ENCODE peak calls at places on chromosomes 13 and 19, in six cellular contexts. I is body of pancreas, M is neural progenitor cell, L is pancreas, U is left ventricle myocardium inferior, K is breast epithelium. C is an unnamed sample. For H3K4me1, the result is how much of the 10 kb centered on the place peaks cover.

GRCh38 chr19:46624958-46625661 is at the start of gene PTGIR:
- DNase-seq in U (peak), M (no peak), L (no peak), I (peak), K (no peak), C (no peak)

GRCh38 chr19:48539503-48540096 is 12.4 kb upstream of the SULT2B1 start:
- DNase-seq in M (no peak), U (no peak), I (peak), K (no peak), L (no peak), C (peak)

GRCh38 chr19:5108123-5108613 is 139.3 kb downstream of the KDM4B start:
- DNase-seq in K (no peak), M (no peak), U (no peak), L (no peak), I (no peak), C (no peak)

GRCh38 chr19:46392252-46392801 is 21.0 kb downstream of the CCDC8 start:
- DNase-seq in M (no peak), K (no peak), I (no peak), U (no peak), L (no peak), C (no peak)

GRCh38 chr19:15213715-15214381 is 13.1 kb upstream of the NOTCH3 start:
- DNase-seq in I (peak), M (no peak), K (no peak), L (peak), U (peak), C (no peak)

GRCh38 chr13:91046715-91047327 is 300.7 kb upstream of the MIR17HG start:
- DNase-seq in I (no peak), U (no peak), L (no peak), M (peak), K (no peak), C (no peak)

GRCh38 chr19:30861896-30862295 is 487.3 kb downstream of the TSHZ3 start:
- DNase-seq in M (no peak), I (no peak), L (no peak), U (no peak), K (no peak), C (no peak)

GRCh38 chr13:20867408-20867807 is 35.1 kb downstream of the XPO4 start:
- DNase-seq in I (no peak), K (no peak), M (no peak), U (no peak), L (no peak), C (no peak)

GRCh38 chr13:111623170-111623569 is 302.7 kb downstream of the TEX29 start:
- DNase-seq in I (no peak), L (no peak), U (no peak), M (no peak), K (no peak), C (no peak)

GRCh38 chr19:40510526-40511115 is 43.8 kb downstream of the SPTBN4 start:
- DNase-seq in M (no peak), K (no peak), I (no peak), U (no peak), L (no peak), C (no peak)

GRCh38 chr13:97246596-97246995 is 24.5 kb downstream of the MBNL2 start:
- DNase-seq in I (no peak), U (no peak), M (no peak), L (no peak), K (no peak), C (no peak)

GRCh38 chr19:3671680-3672574 is 28.3 kb downstream of the PIP5K1C start:
- DNase-seq in I (no peak), M (no peak), K (no peak), L (no peak), U (no peak), C (no peak)

GRCh38 chr13:97347255-97347653 is 86.7 kb upstream of the RAP2A start:
- DNase-seq in M (no peak), I (no peak), U (no peak), L (no peak), K (no peak), C (no peak)

GRCh38 chr13:31431722-31432137 is 232.0 kb downstream of the B3GLCT start:
- DNase-seq in U (peak), L (peak), I (peak), M (peak), K (no peak), C (peak)

GRCh38 chr19:35178701-35179100 is 24.2 kb downstream of the FXYD5 start:
- DNase-seq in L (no peak), K (no peak), M (no peak), U (no peak), I (no peak), C (no peak)

GRCh38 chr19:27657271-27658051 is 1555.5 kb downstream of the UQCRFS1 start:
- DNase-seq in L (no peak), K (no peak), I (no peak), U (no peak), M (no peak), C (no peak)

GRCh38 chr13:74929436-74929835 is 552.5 kb downstream of the TBC1D4 start:
- DNase-seq in M (no peak), I (no peak), K (no peak), U (no peak), L (no peak), C (no peak)

GRCh38 chr13:46134961-46135522 is 30.2 kb upstream of the CPB2 start:
- DNase-seq in U (no peak), M (peak), K (no peak), L (peak), I (peak), C (peak)

GRCh38 chr13:93861818-93862217 is 617.7 kb downstream of the DCT start:
- DNase-seq in M (no peak), K (no peak), I (no peak), L (no peak), U (no peak), C (no peak)

GRCh38 chr13:96898212-96898611 is 96.1 kb downstream of the OXGR1 start:
- DNase-seq in U (no peak), L (no peak), M (no peak), I (no peak), K (no peak), C (peak)

GRCh38 chr19:3606690-3607289 is at the start of gene TBXA2R:
- DNase-seq in I (peak), K (no peak), L (peak), M (peak), U (peak), C (no peak)

GRCh38 chr13:33615436-33615835 is 202.5 kb upstream of the RFC3 start:
- DNase-seq in L (no peak), U (no peak), K (no peak), M (no peak), I (no peak), C (no peak)

GRCh38 chr13:48436661-48437242 is 23.8 kb upstream of the LPAR6 start:
- DNase-seq in U (no peak), K (no peak), I (no peak), M (no peak), L (no peak), C (no peak)

GRCh38 chr19:38251564-38252051 is 4.6 kb downstream of the PPP1R14A start:
- DNase-seq in I (peak), K (no peak), L (no peak), M (no peak), U (peak), C (peak)

GRCh38 chr19:17470204-17470841 is at the start of gene SLC27A1:
- DNase-seq in M (peak), K (peak), L (peak), I (peak), U (peak), C (peak)

GRCh38 chr19:17468302-17469091 is 1.8 kb upstream of the SLC27A1 start:
- DNase-seq in L (peak), U (peak), I (peak), M (peak), K (peak), C (no peak)

GRCh38 chr19:17469092-17469370 is 1.3 kb upstream of the SLC27A1 start:
- DNase-seq in U (no peak), K (no peak), L (no peak), I (no peak), M (no peak), C (no peak)

GRCh38 chr19:17467471-17468301 is 2.6 kb upstream of the SLC27A1 start:
- DNase-seq in M (no peak), I (no peak), L (no peak), K (no peak), U (no peak), C (no peak)

DNA sequence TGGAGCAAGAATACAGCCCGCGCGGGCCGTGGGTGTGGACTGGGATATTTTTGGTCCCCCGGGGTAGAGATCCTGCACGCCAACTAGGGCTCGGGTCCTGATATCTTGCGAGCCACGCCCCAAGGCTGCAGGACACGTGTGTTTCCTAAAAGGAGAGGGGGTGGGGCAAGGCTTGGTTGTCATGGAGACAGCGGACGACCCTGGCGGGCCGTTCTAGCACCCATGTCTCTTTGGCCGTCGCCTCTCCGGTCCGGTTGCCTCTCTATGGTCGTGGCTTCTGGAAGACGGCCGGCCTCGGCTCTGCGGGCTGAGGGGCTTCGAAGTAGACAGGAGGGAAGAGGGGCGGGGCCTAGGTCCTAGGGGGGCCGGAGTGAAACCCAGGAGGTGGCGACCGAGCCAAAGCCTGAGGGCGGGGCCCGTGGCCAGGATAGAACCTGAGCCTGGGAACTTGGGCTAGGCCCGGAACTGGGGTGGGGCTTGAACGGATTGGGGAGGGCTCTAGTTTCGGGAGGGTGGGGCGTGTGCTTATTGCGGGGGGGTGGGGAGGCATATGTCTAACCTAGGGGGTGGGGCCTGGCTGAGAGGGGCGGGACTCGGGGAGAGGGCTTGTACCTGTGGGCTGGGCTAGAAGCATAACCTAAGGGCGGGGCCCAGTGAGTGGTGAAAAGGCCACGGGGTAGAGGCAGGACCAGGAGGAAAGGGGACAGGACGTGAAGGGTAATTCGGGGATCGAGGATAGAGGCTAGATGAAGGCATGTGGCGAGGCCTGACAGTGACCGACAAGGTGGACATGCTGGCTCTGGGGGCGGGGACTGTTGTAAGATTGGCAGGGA is 737 bp upstream of the SLC27A1 start:
- DNase-seq in K (peak), U (peak), I (peak), M (peak), L (peak), C (peak)
- H3K4me1 ChIP-seq in K (under half), U (half or more), I (under half), M (under half), L (under half), C (under half)

DNA sequence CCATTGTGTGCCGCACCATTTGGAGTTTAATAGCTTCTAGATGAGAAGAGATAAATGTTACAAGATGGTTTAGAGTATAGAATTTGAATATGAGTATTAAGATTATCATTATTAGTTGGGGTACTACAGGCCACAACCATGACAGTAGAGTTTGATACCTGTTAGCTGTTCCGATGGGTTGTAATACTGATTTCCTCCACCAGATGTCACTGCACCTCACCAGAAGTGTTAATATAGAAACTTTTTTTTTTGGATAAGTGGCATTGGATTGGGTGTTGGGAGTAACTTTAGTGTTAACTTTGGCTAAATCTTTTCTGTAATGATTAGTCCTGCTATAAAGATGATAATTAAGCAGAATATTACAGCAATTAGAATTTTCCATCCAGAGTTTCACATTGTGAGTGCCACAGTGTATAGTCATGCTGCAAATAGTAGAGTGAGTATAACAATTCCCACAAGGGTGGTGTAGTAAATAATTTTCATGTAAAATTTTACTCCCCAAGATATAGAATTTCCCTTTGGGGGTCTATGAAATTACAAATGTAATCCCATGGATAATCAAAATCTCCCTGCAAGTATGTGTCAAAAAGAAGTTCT is 56.3 kb downstream of the PSG3 start:
- DNase-seq in I (no peak), L (no peak), U (no peak), K (no peak), M (peak), C (no peak)
- TF ChIP-seq CTCF in I (peak), L (peak), U (peak), K (no peak), M (peak), C (peak)

GRCh38 chr19:11284535-11284934 is 11.4 kb upstream of the TSPAN16 start:
- DNase-seq in K (no peak), U (no peak), L (no peak), I (no peak), M (peak), C (no peak)
- H3K27ac ChIP-seq in K (peak), U (peak), L (no peak), I (no peak), M (no peak), C (no peak)

DNA sequence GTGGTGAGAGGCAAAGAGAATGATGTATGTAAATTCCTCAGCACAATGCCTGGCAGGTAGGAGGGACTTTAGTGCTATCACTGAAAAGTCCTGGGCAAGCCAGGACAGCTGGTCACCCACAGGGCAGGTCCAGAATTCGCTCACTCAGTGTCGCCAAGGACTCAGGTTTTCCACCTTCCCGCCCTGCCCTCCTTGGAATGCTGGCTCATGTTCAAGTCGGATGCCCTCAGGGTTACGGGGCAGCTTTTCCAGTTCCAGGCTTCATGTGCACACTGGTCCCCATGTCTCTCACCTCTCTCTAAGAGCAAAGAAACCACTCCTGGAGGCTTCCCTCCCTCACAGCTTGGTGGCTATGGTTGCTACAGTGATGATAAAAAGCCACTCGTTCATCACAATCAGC is 24.8 kb upstream of the NAXD start:
- DNase-seq in I (peak), U (no peak), K (peak), L (no peak), M (no peak), C (peak)
- H3K4me1 ChIP-seq in I (under half), U (under half), K (under half), L (under half), M (under half), C (under half)

DNA sequence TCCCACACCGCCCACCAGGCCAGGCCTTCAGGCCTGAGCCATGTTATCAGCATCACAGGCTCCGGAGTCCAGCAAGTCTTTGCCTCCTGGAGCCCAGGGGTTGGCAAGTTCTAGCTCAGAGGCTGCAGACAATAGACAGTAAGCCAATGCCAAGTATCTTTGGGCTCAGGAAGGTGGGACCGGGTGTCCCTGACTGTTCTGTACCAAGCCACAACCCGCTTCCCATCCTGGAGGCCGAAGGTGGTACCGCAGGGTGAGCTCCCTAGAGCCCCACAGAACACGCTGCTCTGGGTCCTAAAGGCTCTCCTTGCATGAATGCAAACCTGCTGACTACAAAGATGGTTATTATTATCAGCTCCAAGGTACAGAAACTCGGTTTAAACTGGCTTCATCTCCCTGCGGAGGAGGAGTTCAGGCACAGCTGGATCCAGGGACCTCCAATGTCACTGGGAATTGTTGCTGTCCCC is 5.5 kb upstream of the FSTL3 start:
- DNase-seq in L (no peak), M (no peak), I (no peak), U (no peak), K (no peak), C (no peak)
- TF ChIP-seq CTCF in L (no peak), M (peak), I (no peak), U (no peak), K (no peak), C (no peak)

DNA sequence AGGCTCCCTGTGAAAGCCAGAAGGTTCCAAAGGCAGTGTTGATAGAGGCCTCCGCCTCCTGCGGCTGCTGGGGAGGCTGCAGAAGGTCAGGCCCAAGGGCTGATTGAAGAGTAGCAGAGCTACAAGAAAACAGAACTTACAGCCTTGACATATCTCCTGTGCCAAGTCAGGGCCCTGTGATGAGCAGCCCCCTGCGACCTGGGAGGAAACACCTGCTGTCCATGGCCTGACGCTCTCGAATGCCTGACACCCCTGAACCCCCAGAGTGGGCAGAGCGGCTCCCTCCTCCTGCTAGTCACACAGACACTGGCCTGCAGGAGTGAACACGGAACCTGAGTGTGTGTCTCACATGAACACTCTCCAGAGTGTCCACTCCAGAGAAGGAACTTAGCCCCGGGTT is 38.2 kb upstream of the TUBGCP3 start:
- DNase-seq in L (no peak), M (no peak), U (no peak), I (no peak), K (no peak), C (no peak)
- H3K27ac ChIP-seq in L (no peak), M (no peak), U (no peak), I (no peak), K (no peak), C (no peak)

C was measured in foreskin keratinocyte.